ENCODE peak calls at places on chromosome 18, in eight cellular contexts. One of them, this sample, is unnamed. For H3K4me1, the result is how much of the 10 kb centered on the place peaks cover.

GRCh38 chr18:5556317-5556974 is 12.6 kb upstream of the EPB41L3 start:
- DNase-seq in A549: no peak
- DNase-seq in cardiac muscle cell: peak
- DNase-seq in CD8-positive, alpha-beta memory T cell: no peak
- DNase-seq in fibroblast of lung: peak
- DNase-seq in pancreas: no peak
- DNase-seq in body of pancreas: peak
- DNase-seq in upper lobe of right lung: no peak
- DNase-seq in this sample: no peak

GRCh38 chr18:6414118-6414722 is 491 bp downstream of the L3MBTL4 start:
- DNase-seq in A549: no peak
- DNase-seq in pancreas: peak
- DNase-seq in upper lobe of right lung: peak
- DNase-seq in CD8-positive, alpha-beta memory T cell: peak
- DNase-seq in cardiac muscle cell: peak
- DNase-seq in fibroblast of lung: peak
- DNase-seq in body of pancreas: peak
- DNase-seq in this sample: no peak

GRCh38 chr18:22106536-22107292 is 62.7 kb upstream of the GATA6 start:
- DNase-seq in A549: peak
- DNase-seq in upper lobe of right lung: no peak
- DNase-seq in fibroblast of lung: no peak
- DNase-seq in body of pancreas: peak
- DNase-seq in CD8-positive, alpha-beta memory T cell: no peak
- DNase-seq in pancreas: peak
- DNase-seq in cardiac muscle cell: no peak
- DNase-seq in this sample: no peak

GRCh38 chr18:43159091-43159490 is 43.6 kb upstream of the RIT2 start:
- DNase-seq in cardiac muscle cell: peak
- DNase-seq in pancreas: no peak
- DNase-seq in CD8-positive, alpha-beta memory T cell: no peak
- DNase-seq in body of pancreas: no peak
- DNase-seq in A549: no peak
- DNase-seq in upper lobe of right lung: no peak
- DNase-seq in fibroblast of lung: peak
- DNase-seq in this sample: peak

GRCh38 chr18:46478796-46479195 is 178.2 kb downstream of the LOXHD1 start:
- DNase-seq in body of pancreas: no peak
- DNase-seq in cardiac muscle cell: no peak
- DNase-seq in pancreas: no peak
- DNase-seq in upper lobe of right lung: no peak
- DNase-seq in fibroblast of lung: no peak
- DNase-seq in CD8-positive, alpha-beta memory T cell: no peak
- DNase-seq in A549: no peak
- DNase-seq in this sample: peak

GRCh38 chr18:23307567-23308295 is 145.4 kb upstream of the RIOK3 start:
- DNase-seq in body of pancreas: no peak
- DNase-seq in cardiac muscle cell: peak
- DNase-seq in CD8-positive, alpha-beta memory T cell: no peak
- DNase-seq in fibroblast of lung: peak
- DNase-seq in upper lobe of right lung: no peak
- DNase-seq in pancreas: no peak
- DNase-seq in A549: no peak
- DNase-seq in this sample: no peak

GRCh38 chr18:494602-494983 is 5.9 kb downstream of the COLEC12 start:
- DNase-seq in CD8-positive, alpha-beta memory T cell: no peak
- DNase-seq in upper lobe of right lung: no peak
- DNase-seq in A549: no peak
- DNase-seq in pancreas: no peak
- DNase-seq in cardiac muscle cell: peak
- DNase-seq in fibroblast of lung: peak
- DNase-seq in body of pancreas: no peak
- DNase-seq in this sample: no peak

GRCh38 chr18:24875286-24875685 is 414.8 kb downstream of the HRH4 start:
- DNase-seq in pancreas: no peak
- DNase-seq in body of pancreas: no peak
- DNase-seq in cardiac muscle cell: no peak
- DNase-seq in CD8-positive, alpha-beta memory T cell: no peak
- DNase-seq in fibroblast of lung: no peak
- DNase-seq in upper lobe of right lung: no peak
- DNase-seq in A549: no peak
- DNase-seq in this sample: no peak

GRCh38 chr18:3323900-3324299 is 62.0 kb downstream of the MYL12B start:
- DNase-seq in cardiac muscle cell: peak
- DNase-seq in pancreas: no peak
- DNase-seq in CD8-positive, alpha-beta memory T cell: no peak
- DNase-seq in fibroblast of lung: peak
- DNase-seq in body of pancreas: no peak
- DNase-seq in A549: no peak
- DNase-seq in upper lobe of right lung: no peak
- DNase-seq in this sample: no peak

GRCh38 chr18:55405655-55406373 is 182.2 kb downstream of the TCF4 start:
- DNase-seq in cardiac muscle cell: peak
- DNase-seq in pancreas: peak
- DNase-seq in CD8-positive, alpha-beta memory T cell: no peak
- DNase-seq in upper lobe of right lung: peak
- DNase-seq in body of pancreas: peak
- DNase-seq in A549: peak
- DNase-seq in fibroblast of lung: peak
- DNase-seq in this sample: peak

GRCh38 chr18:1503847-1504246 is 599.2 kb downstream of the ADCYAP1 start:
- DNase-seq in pancreas: no peak
- DNase-seq in upper lobe of right lung: no peak
- DNase-seq in body of pancreas: no peak
- DNase-seq in cardiac muscle cell: no peak
- DNase-seq in CD8-positive, alpha-beta memory T cell: no peak
- DNase-seq in fibroblast of lung: no peak
- DNase-seq in A549: no peak
- DNase-seq in this sample: no peak

GRCh38 chr18:69948919-69949537 is 1.4 kb upstream of the CD226 start:
- DNase-seq in fibroblast of lung: peak
- DNase-seq in upper lobe of right lung: no peak
- DNase-seq in pancreas: no peak
- DNase-seq in CD8-positive, alpha-beta memory T cell: no peak
- DNase-seq in cardiac muscle cell: peak
- DNase-seq in body of pancreas: peak
- DNase-seq in A549: no peak
- DNase-seq in this sample: no peak

GRCh38 chr18:10020176-10020575 is 106.4 kb downstream of the VAPA start:
- DNase-seq in pancreas: no peak
- DNase-seq in A549: no peak
- DNase-seq in CD8-positive, alpha-beta memory T cell: no peak
- DNase-seq in upper lobe of right lung: no peak
- DNase-seq in cardiac muscle cell: peak
- DNase-seq in fibroblast of lung: no peak
- DNase-seq in body of pancreas: no peak
- DNase-seq in this sample: no peak

GRCh38 chr18:57660961-57661360 is 39.3 kb upstream of the NARS1 start:
- DNase-seq in cardiac muscle cell: peak
- DNase-seq in body of pancreas: no peak
- DNase-seq in pancreas: no peak
- DNase-seq in fibroblast of lung: peak
- DNase-seq in CD8-positive, alpha-beta memory T cell: no peak
- DNase-seq in A549: no peak
- DNase-seq in upper lobe of right lung: no peak
- DNase-seq in this sample: no peak

GRCh38 chr18:34222396-34223163 is 2.1 kb downstream of the NOL4 start:
- DNase-seq in cardiac muscle cell: no peak
- DNase-seq in A549: no peak
- DNase-seq in fibroblast of lung: no peak
- DNase-seq in body of pancreas: no peak
- DNase-seq in upper lobe of right lung: peak
- DNase-seq in CD8-positive, alpha-beta memory T cell: no peak
- DNase-seq in pancreas: no peak
- DNase-seq in this sample: peak

GRCh38 chr18:14999085-14999975 is 251.4 kb downstream of the ANKRD30B start:
- DNase-seq in fibroblast of lung: no peak
- DNase-seq in pancreas: no peak
- DNase-seq in upper lobe of right lung: peak
- DNase-seq in A549: no peak
- DNase-seq in CD8-positive, alpha-beta memory T cell: no peak
- DNase-seq in body of pancreas: no peak
- DNase-seq in cardiac muscle cell: no peak
- DNase-seq in this sample: no peak

GRCh38 chr18:3340682-3341097 is 78.8 kb downstream of the MYL12B start:
- DNase-seq in pancreas: no peak
- DNase-seq in CD8-positive, alpha-beta memory T cell: no peak
- DNase-seq in A549: no peak
- DNase-seq in upper lobe of right lung: no peak
- DNase-seq in fibroblast of lung: peak
- DNase-seq in cardiac muscle cell: peak
- DNase-seq in body of pancreas: no peak
- DNase-seq in this sample: no peak

GRCh38 chr18:52888014-52888413 is 548.0 kb downstream of the DCC start:
- DNase-seq in body of pancreas: no peak
- DNase-seq in pancreas: no peak
- DNase-seq in CD8-positive, alpha-beta memory T cell: no peak
- DNase-seq in A549: no peak
- DNase-seq in fibroblast of lung: no peak
- DNase-seq in cardiac muscle cell: no peak
- DNase-seq in upper lobe of right lung: no peak
- DNase-seq in this sample: no peak

GRCh38 chr18:66222174-66222573 is 381.7 kb downstream of the CDH19 start:
- DNase-seq in upper lobe of right lung: no peak
- DNase-seq in A549: no peak
- DNase-seq in body of pancreas: no peak
- DNase-seq in cardiac muscle cell: no peak
- DNase-seq in pancreas: no peak
- DNase-seq in fibroblast of lung: no peak
- DNase-seq in CD8-positive, alpha-beta memory T cell: no peak
- DNase-seq in this sample: no peak

GRCh38 chr18:50061876-50062517 is 132.9 kb downstream of the MYO5B start:
- DNase-seq in body of pancreas: peak
- DNase-seq in cardiac muscle cell: peak
- DNase-seq in CD8-positive, alpha-beta memory T cell: no peak
- DNase-seq in fibroblast of lung: no peak
- DNase-seq in A549: no peak
- DNase-seq in upper lobe of right lung: no peak
- DNase-seq in pancreas: no peak
- DNase-seq in this sample: no peak
- H3K4me1 ChIP-seq in body of pancreas: under half
- H3K4me1 ChIP-seq in cardiac muscle cell: under half
- H3K4me1 ChIP-seq in CD8-positive, alpha-beta memory T cell: under half
- H3K4me1 ChIP-seq in fibroblast of lung: under half
- H3K4me1 ChIP-seq in A549: under half
- H3K4me1 ChIP-seq in upper lobe of right lung: under half
- H3K4me1 ChIP-seq in pancreas: under half
- H3K4me1 ChIP-seq in this sample: under half

GRCh38 chr18:13437801-13438506 is 219.4 kb downstream of the LDLRAD4 start:
- DNase-seq in upper lobe of right lung: no peak
- DNase-seq in CD8-positive, alpha-beta memory T cell: peak
- DNase-seq in body of pancreas: no peak
- DNase-seq in cardiac muscle cell: no peak
- DNase-seq in pancreas: no peak
- DNase-seq in fibroblast of lung: no peak
- DNase-seq in A549: no peak
- DNase-seq in this sample: no peak
- H3K4me3 ChIP-seq in upper lobe of right lung: no peak
- H3K4me3 ChIP-seq in CD8-positive, alpha-beta memory T cell: peak
- H3K4me3 ChIP-seq in body of pancreas: no peak
- H3K4me3 ChIP-seq in cardiac muscle cell: no peak
- H3K4me3 ChIP-seq in pancreas: no peak
- H3K4me3 ChIP-seq in fibroblast of lung: no peak
- H3K4me3 ChIP-seq in A549: no peak
- H3K4me3 ChIP-seq in this sample: no peak

GRCh38 chr18:76468345-76469275 is 26.4 kb downstream of the ZNF516 start:
- DNase-seq in cardiac muscle cell: no peak
- DNase-seq in CD8-positive, alpha-beta memory T cell: no peak
- DNase-seq in fibroblast of lung: no peak
- DNase-seq in pancreas: no peak
- DNase-seq in upper lobe of right lung: no peak
- DNase-seq in A549: no peak
- DNase-seq in body of pancreas: no peak
- DNase-seq in this sample: no peak
- H3K27ac ChIP-seq in cardiac muscle cell: no peak
- H3K27ac ChIP-seq in CD8-positive, alpha-beta memory T cell: no peak
- H3K27ac ChIP-seq in fibroblast of lung: no peak
- H3K27ac ChIP-seq in pancreas: no peak
- H3K27ac ChIP-seq in upper lobe of right lung: no peak
- H3K27ac ChIP-seq in A549: no peak
- H3K27ac ChIP-seq in body of pancreas: no peak
- H3K27ac ChIP-seq in this sample: no peak

GRCh38 chr18:77070627-77071026 is 62.0 kb downstream of the MBP start:
- DNase-seq in A549: no peak
- DNase-seq in body of pancreas: no peak
- DNase-seq in cardiac muscle cell: no peak
- DNase-seq in pancreas: no peak
- DNase-seq in CD8-positive, alpha-beta memory T cell: no peak
- DNase-seq in fibroblast of lung: no peak
- DNase-seq in upper lobe of right lung: no peak
- DNase-seq in this sample: no peak
- H3K4me1 ChIP-seq in A549: half or more
- H3K4me1 ChIP-seq in body of pancreas: under half
- H3K4me1 ChIP-seq in cardiac muscle cell: under half
- H3K4me1 ChIP-seq in pancreas: under half
- H3K4me1 ChIP-seq in CD8-positive, alpha-beta memory T cell: half or more
- H3K4me1 ChIP-seq in fibroblast of lung: under half
- H3K4me1 ChIP-seq in upper lobe of right lung: half or more
- H3K4me1 ChIP-seq in this sample: under half

DNA sequence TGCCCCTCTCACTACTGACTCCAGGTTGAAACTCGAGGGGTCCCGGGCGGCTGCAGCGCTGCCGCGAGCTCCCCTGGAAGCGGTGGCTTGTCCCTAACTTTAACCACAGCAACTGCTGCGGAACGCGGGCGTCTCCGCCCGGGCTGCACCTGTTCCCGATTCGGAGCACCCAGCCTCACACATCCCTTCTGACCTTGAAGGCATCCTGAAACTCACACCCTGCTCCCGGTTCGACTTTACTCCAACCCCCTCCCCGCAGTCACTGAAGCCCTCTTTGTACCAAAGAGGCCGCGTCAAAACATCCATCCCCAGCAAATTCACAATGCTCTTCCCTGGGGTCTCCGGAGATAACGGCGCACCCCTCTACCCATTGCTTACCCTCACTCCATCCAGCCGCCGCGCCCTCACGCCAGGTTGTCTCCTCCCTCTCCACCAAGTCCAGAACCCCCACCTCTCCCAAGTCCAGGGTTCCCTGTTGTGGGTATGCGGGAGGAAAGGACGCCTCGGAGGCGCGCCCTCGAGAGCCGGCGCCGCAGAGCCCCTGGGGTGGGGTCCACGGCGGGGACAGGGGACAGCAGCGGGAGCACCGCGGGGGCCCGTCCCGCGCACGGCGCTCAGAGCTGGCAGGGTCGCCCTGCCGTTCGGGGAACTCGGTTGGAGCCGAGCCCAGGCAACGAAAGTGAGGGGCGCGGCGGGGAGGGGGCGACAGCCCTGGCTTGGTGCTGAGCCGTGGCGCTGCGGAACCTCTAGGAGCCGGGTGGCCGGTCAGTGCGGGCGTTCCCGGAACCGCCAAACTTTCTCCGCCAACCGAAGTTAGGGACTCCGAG is 938 bp downstream of the MYO5B start:
- DNase-seq in CD8-positive, alpha-beta memory T cell: no peak
- DNase-seq in A549: no peak
- DNase-seq in fibroblast of lung: no peak
- DNase-seq in upper lobe of right lung: peak
- DNase-seq in body of pancreas: peak
- DNase-seq in pancreas: peak
- DNase-seq in cardiac muscle cell: no peak
- DNase-seq in this sample: no peak
- H3K4me3 ChIP-seq in CD8-positive, alpha-beta memory T cell: no peak
- H3K4me3 ChIP-seq in A549: peak
- H3K4me3 ChIP-seq in fibroblast of lung: no peak
- H3K4me3 ChIP-seq in upper lobe of right lung: peak
- H3K4me3 ChIP-seq in body of pancreas: peak
- H3K4me3 ChIP-seq in pancreas: peak
- H3K4me3 ChIP-seq in cardiac muscle cell: peak
- H3K4me3 ChIP-seq in this sample: no peak

This sample was measured in SJCRH30.